ENCODE peak calls at places on chromosomes 11 and 22, in seven cellular contexts. One of them, this sample, is unnamed.

GRCh38 chr22:30552719-30553118 is 6.2 kb upstream of the SEC14L6 start:
- DNase-seq in ovary: no peak
- DNase-seq in uterus: no peak
- DNase-seq in fibroblast of the aortic adventitia: no peak
- DNase-seq in skeletal muscle cell: no peak
- DNase-seq in heart left ventricle: no peak
- DNase-seq in NB4: no peak
- DNase-seq in this sample: no peak

GRCh38 chr11:27184458-27185312 is 144.1 kb downstream of the BBOX1 start:
- DNase-seq in ovary: no peak
- DNase-seq in uterus: no peak
- DNase-seq in fibroblast of the aortic adventitia: no peak
- DNase-seq in skeletal muscle cell: no peak
- DNase-seq in heart left ventricle: no peak
- DNase-seq in NB4: peak
- DNase-seq in this sample: peak

GRCh38 chr22:32764330-32765116 is 37.0 kb upstream of the TIMP3 start:
- DNase-seq in ovary: peak
- DNase-seq in uterus: peak
- DNase-seq in fibroblast of the aortic adventitia: peak
- DNase-seq in skeletal muscle cell: peak
- DNase-seq in heart left ventricle: peak
- DNase-seq in NB4: peak
- DNase-seq in this sample: peak

GRCh38 chr11:33045551-33046255 is 6.3 kb downstream of the TCP11L1 start:
- DNase-seq in ovary: no peak
- DNase-seq in uterus: no peak
- DNase-seq in fibroblast of the aortic adventitia: peak
- DNase-seq in skeletal muscle cell: no peak
- DNase-seq in heart left ventricle: no peak
- DNase-seq in NB4: no peak
- DNase-seq in this sample: no peak

GRCh38 chr22:33921576-33922181 is 1.4 kb upstream of the LARGE1 start:
- DNase-seq in ovary: peak
- DNase-seq in uterus: peak
- DNase-seq in fibroblast of the aortic adventitia: peak
- DNase-seq in skeletal muscle cell: no peak
- DNase-seq in heart left ventricle: peak
- DNase-seq in NB4: peak
- DNase-seq in this sample: peak

GRCh38 chr11:16871368-16871767 is 132.9 kb downstream of the C11orf58 start:
- DNase-seq in ovary: no peak
- DNase-seq in uterus: no peak
- DNase-seq in fibroblast of the aortic adventitia: no peak
- DNase-seq in skeletal muscle cell: no peak
- DNase-seq in heart left ventricle: no peak
- DNase-seq in NB4: no peak
- DNase-seq in this sample: no peak

GRCh38 chr11:78268516-78269410 is 80.0 kb downstream of the USP35 start:
- DNase-seq in ovary: peak
- DNase-seq in uterus: peak
- DNase-seq in fibroblast of the aortic adventitia: peak
- DNase-seq in skeletal muscle cell: peak
- DNase-seq in heart left ventricle: peak
- DNase-seq in NB4: no peak
- DNase-seq in this sample: no peak

GRCh38 chr22:30561402-30562154 is 12.9 kb downstream of the GAL3ST1 start:
- DNase-seq in ovary: no peak
- DNase-seq in uterus: no peak
- DNase-seq in fibroblast of the aortic adventitia: no peak
- DNase-seq in skeletal muscle cell: no peak
- DNase-seq in heart left ventricle: no peak
- DNase-seq in NB4: no peak
- DNase-seq in this sample: no peak

GRCh38 chr11:79400717-79401330 is 40.0 kb downstream of the TENM4 start:
- DNase-seq in ovary: no peak
- DNase-seq in uterus: no peak
- DNase-seq in fibroblast of the aortic adventitia: peak
- DNase-seq in skeletal muscle cell: no peak
- DNase-seq in heart left ventricle: no peak
- DNase-seq in NB4: peak
- DNase-seq in this sample: peak

GRCh38 chr11:38411149-38411548 is 1813.1 kb upstream of the RAG2 start:
- DNase-seq in ovary: no peak
- DNase-seq in uterus: no peak
- DNase-seq in fibroblast of the aortic adventitia: no peak
- DNase-seq in skeletal muscle cell: no peak
- DNase-seq in heart left ventricle: no peak
- DNase-seq in NB4: peak
- DNase-seq in this sample: no peak

GRCh38 chr22:19845369-19845722 is 9.3 kb downstream of the GNB1L start:
- DNase-seq in ovary: no peak
- DNase-seq in uterus: no peak
- DNase-seq in fibroblast of the aortic adventitia: no peak
- DNase-seq in skeletal muscle cell: no peak
- DNase-seq in heart left ventricle: no peak
- DNase-seq in NB4: peak
- DNase-seq in this sample: no peak

GRCh38 chr22:24703101-24703500 is 71.4 kb downstream of the PIWIL3 start:
- DNase-seq in ovary: no peak
- DNase-seq in uterus: no peak
- DNase-seq in fibroblast of the aortic adventitia: no peak
- DNase-seq in skeletal muscle cell: no peak
- DNase-seq in heart left ventricle: peak
- DNase-seq in NB4: no peak
- DNase-seq in this sample: peak

GRCh38 chr11:93541884-93542752 is 1.1 kb downstream of the SMCO4 start:
- DNase-seq in ovary: peak
- DNase-seq in uterus: peak
- DNase-seq in fibroblast of the aortic adventitia: peak
- DNase-seq in skeletal muscle cell: no peak
- DNase-seq in heart left ventricle: peak
- DNase-seq in NB4: peak
- DNase-seq in this sample: peak

GRCh38 chr11:12008790-12009616 is 577 bp upstream of the DKK3 start:
- DNase-seq in ovary: peak
- DNase-seq in uterus: peak
- DNase-seq in fibroblast of the aortic adventitia: no peak
- DNase-seq in skeletal muscle cell: no peak
- DNase-seq in heart left ventricle: peak
- DNase-seq in NB4: no peak
- DNase-seq in this sample: peak

GRCh38 chr11:77789061-77789730 is 31.3 kb downstream of the RSF1 start:
- DNase-seq in ovary: no peak
- DNase-seq in uterus: no peak
- DNase-seq in fibroblast of the aortic adventitia: no peak
- DNase-seq in skeletal muscle cell: no peak
- DNase-seq in heart left ventricle: no peak
- DNase-seq in NB4: no peak
- DNase-seq in this sample: no peak

GRCh38 chr11:17733261-17733660 is 1.3 kb upstream of the KCNC1 start:
- DNase-seq in ovary: no peak
- DNase-seq in uterus: no peak
- DNase-seq in fibroblast of the aortic adventitia: no peak
- DNase-seq in skeletal muscle cell: no peak
- DNase-seq in heart left ventricle: no peak
- DNase-seq in NB4: no peak
- DNase-seq in this sample: no peak

GRCh38 chr11:120471131-120471530 is 40.4 kb upstream of the GRIK4 start:
- DNase-seq in ovary: no peak
- DNase-seq in uterus: no peak
- DNase-seq in fibroblast of the aortic adventitia: peak
- DNase-seq in skeletal muscle cell: peak
- DNase-seq in heart left ventricle: no peak
- DNase-seq in NB4: no peak
- DNase-seq in this sample: peak

GRCh38 chr11:34623463-34623862 is 2.6 kb downstream of the EHF start:
- DNase-seq in ovary: no peak
- DNase-seq in uterus: no peak
- DNase-seq in fibroblast of the aortic adventitia: no peak
- DNase-seq in skeletal muscle cell: no peak
- DNase-seq in heart left ventricle: no peak
- DNase-seq in NB4: no peak
- DNase-seq in this sample: no peak
- H3K4me3 ChIP-seq in ovary: no peak
- H3K4me3 ChIP-seq in uterus: no peak
- H3K4me3 ChIP-seq in fibroblast of the aortic adventitia: no peak
- H3K4me3 ChIP-seq in skeletal muscle cell: no peak
- H3K4me3 ChIP-seq in heart left ventricle: no peak
- H3K4me3 ChIP-seq in NB4: no peak
- H3K4me3 ChIP-seq in this sample: no peak

DNA sequence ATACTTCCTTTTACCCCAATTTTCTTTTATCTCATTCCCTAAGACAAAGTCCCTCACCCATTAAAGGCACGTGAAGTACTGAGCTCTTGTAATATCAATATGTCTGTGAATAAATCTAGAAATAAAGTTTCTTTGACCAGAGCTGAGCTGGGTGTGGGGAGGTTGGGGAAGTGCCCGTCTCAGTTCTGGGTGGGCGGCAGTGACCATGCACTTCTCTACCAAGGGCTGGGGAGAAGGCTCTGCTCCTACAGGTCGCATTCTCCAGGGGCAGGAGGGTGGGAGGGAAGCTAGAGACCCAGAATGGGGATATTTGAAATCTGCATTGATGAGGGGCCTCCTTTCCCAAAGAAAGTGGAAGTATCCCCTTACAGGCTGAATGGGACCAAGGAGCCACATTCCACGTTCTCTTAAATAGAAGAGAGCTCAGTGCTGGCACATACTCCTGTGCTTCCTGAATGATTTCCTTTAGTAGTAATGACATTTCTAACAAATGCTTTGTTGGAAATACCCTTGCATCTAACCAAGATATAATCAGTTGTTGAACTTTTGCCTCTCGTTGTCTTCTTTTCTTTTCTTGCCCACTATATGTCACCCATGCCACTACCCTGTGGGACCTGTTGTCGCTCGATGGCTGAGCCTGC is 16.1 kb downstream of the RBX1 start:
- DNase-seq in ovary: no peak
- DNase-seq in uterus: no peak
- DNase-seq in fibroblast of the aortic adventitia: no peak
- DNase-seq in skeletal muscle cell: no peak
- DNase-seq in heart left ventricle: no peak
- DNase-seq in NB4: no peak
- DNase-seq in this sample: no peak
- H3K4me3 ChIP-seq in ovary: no peak
- H3K4me3 ChIP-seq in uterus: no peak
- H3K4me3 ChIP-seq in fibroblast of the aortic adventitia: no peak
- H3K4me3 ChIP-seq in skeletal muscle cell: no peak
- H3K4me3 ChIP-seq in heart left ventricle: no peak
- H3K4me3 ChIP-seq in NB4: no peak
- H3K4me3 ChIP-seq in this sample: no peak

GRCh38 chr11:73147771-73148681 is 5.9 kb upstream of the FCHSD2 start:
- DNase-seq in ovary: no peak
- DNase-seq in uterus: no peak
- DNase-seq in fibroblast of the aortic adventitia: no peak
- DNase-seq in skeletal muscle cell: no peak
- DNase-seq in heart left ventricle: peak
- DNase-seq in NB4: no peak
- DNase-seq in this sample: no peak
- H3K4me3 ChIP-seq in ovary: no peak
- H3K4me3 ChIP-seq in uterus: no peak
- H3K4me3 ChIP-seq in fibroblast of the aortic adventitia: no peak
- H3K4me3 ChIP-seq in skeletal muscle cell: no peak
- H3K4me3 ChIP-seq in heart left ventricle: peak
- H3K4me3 ChIP-seq in NB4: no peak
- H3K4me3 ChIP-seq in this sample: no peak

DNA sequence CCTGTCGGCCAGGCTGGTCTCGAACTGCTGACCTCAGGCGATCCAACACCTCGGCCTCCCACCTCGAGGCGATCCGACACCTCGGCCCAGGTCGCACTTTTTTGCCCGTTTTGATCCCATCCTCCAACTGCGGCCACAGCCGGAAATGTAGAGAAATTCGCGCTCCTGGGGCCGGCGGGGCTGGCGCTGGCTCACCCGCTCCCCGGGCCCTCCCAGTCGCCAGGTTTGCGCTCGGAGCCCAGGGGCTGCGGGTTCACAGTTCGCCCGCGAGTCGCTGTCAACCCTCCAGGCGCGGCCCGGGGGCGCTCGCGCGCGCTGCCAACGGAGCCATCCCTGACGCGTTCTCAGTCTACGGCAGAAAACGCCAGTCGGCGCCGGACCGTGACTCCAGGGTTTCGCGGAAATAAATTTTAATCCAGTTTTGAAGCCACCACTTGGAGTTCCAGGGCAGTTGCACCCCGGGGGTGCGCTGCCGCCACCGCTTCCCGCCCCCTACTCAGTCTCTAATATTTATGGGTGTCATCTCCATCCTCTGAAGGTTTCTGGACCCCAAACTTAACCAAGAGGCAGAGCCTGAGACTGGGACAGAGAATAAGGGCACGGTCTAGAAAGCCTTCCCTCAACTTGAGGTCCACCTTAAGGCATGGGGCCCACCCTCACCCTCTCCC is 1.5 kb upstream of the KLHDC7B start:
- DNase-seq in ovary: peak
- DNase-seq in uterus: no peak
- DNase-seq in fibroblast of the aortic adventitia: peak
- DNase-seq in skeletal muscle cell: no peak
- DNase-seq in heart left ventricle: peak
- DNase-seq in NB4: peak
- DNase-seq in this sample: peak
- H3K4me3 ChIP-seq in ovary: no peak
- H3K4me3 ChIP-seq in uterus: no peak
- H3K4me3 ChIP-seq in fibroblast of the aortic adventitia: peak
- H3K4me3 ChIP-seq in skeletal muscle cell: peak
- H3K4me3 ChIP-seq in heart left ventricle: peak
- H3K4me3 ChIP-seq in NB4: no peak
- H3K4me3 ChIP-seq in this sample: peak

DNA sequence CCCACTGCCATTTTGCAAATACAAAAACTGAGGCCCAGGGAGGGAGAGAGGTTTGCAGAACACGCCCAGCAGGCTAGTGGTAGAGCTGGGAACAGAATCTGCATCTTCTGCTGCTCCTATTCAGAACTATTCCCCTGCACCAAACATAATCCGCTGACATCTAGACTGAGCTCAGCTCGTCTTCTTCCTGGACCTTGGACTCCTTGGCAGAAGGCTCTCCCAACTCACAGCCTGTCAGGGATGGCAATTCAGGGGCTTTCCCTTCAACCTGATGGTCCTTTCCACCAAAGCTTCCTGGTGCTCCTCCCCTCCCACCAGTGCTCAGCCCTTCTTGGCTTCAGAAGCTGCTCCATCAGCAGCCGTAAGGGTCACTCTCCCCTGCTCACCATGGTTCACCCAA is 9.5 kb upstream of the NPAS4 start:
- DNase-seq in ovary: no peak
- DNase-seq in uterus: no peak
- DNase-seq in fibroblast of the aortic adventitia: no peak
- DNase-seq in skeletal muscle cell: no peak
- DNase-seq in heart left ventricle: no peak
- DNase-seq in NB4: no peak
- DNase-seq in this sample: no peak
- H3K4me3 ChIP-seq in ovary: no peak
- H3K4me3 ChIP-seq in uterus: peak
- H3K4me3 ChIP-seq in fibroblast of the aortic adventitia: no peak
- H3K4me3 ChIP-seq in skeletal muscle cell: no peak
- H3K4me3 ChIP-seq in heart left ventricle: no peak
- H3K4me3 ChIP-seq in NB4: no peak
- H3K4me3 ChIP-seq in this sample: no peak

GRCh38 chr11:73866586-73866996 is 10.1 kb downstream of the COA4 start:
- DNase-seq in ovary: peak
- DNase-seq in uterus: peak
- DNase-seq in fibroblast of the aortic adventitia: peak
- DNase-seq in skeletal muscle cell: peak
- DNase-seq in heart left ventricle: no peak
- DNase-seq in NB4: no peak
- DNase-seq in this sample: peak
- H3K4me3 ChIP-seq in ovary: no peak
- H3K4me3 ChIP-seq in uterus: no peak
- H3K4me3 ChIP-seq in fibroblast of the aortic adventitia: no peak
- H3K4me3 ChIP-seq in skeletal muscle cell: no peak
- H3K4me3 ChIP-seq in heart left ventricle: no peak
- H3K4me3 ChIP-seq in NB4: no peak
- H3K4me3 ChIP-seq in this sample: no peak